ENCODE peak calls at places on chromosomes 7 and 10, in ten cellular contexts. One of them, this sample, is unnamed.
A peak's percentile ranks its signal among the peaks of the same experiment; 100 is the strongest.

GRCh38 chr10:117170244-117170643 is 27.0 kb upstream of the KCNK18 start:
- DNase-seq in NB4: no peak
- DNase-seq in adrenal gland: no peak
- DNase-seq in GM12878: no peak
- DNase-seq in A549: no peak
- DNase-seq in uterus: no peak
- DNase-seq in ovary: no peak
- DNase-seq in stomach: no peak
- DNase-seq in breast epithelium: no peak
- DNase-seq in heart left ventricle: no peak
- DNase-seq in this sample: no peak

GRCh38 chr10:131554821-131555220 is 243.3 kb upstream of the TCERG1L start:
- DNase-seq in stomach: peak; percentile 11
- DNase-seq in adrenal gland: no peak
- DNase-seq in heart left ventricle: no peak
- DNase-seq in GM12878: no peak
- DNase-seq in NB4: no peak
- DNase-seq in uterus: no peak
- DNase-seq in A549: no peak
- DNase-seq in breast epithelium: no peak
- DNase-seq in ovary: no peak
- DNase-seq in this sample: no peak

GRCh38 chr7:30306977-30307376 is 22.6 kb downstream of the ZNRF2 start:
- DNase-seq in stomach: no peak
- DNase-seq in breast epithelium: no peak
- DNase-seq in adrenal gland: no peak
- DNase-seq in uterus: no peak
- DNase-seq in A549: no peak
- DNase-seq in NB4: no peak
- DNase-seq in GM12878: no peak
- DNase-seq in heart left ventricle: no peak
- DNase-seq in ovary: no peak
- DNase-seq in this sample: no peak

GRCh38 chr7:16060492-16060891 is 360.8 kb downstream of the CRPPA start:
- DNase-seq in uterus: no peak
- DNase-seq in breast epithelium: no peak
- DNase-seq in adrenal gland: no peak
- DNase-seq in NB4: no peak
- DNase-seq in A549: no peak
- DNase-seq in GM12878: no peak
- DNase-seq in heart left ventricle: no peak
- DNase-seq in stomach: no peak
- DNase-seq in ovary: no peak
- DNase-seq in this sample: no peak

GRCh38 chr7:39453743-39454355 is 112.4 kb upstream of the YAE1 start:
- DNase-seq in adrenal gland: peak; percentile 73
- DNase-seq in breast epithelium: no peak
- DNase-seq in ovary: no peak
- DNase-seq in A549: peak; percentile 25
- DNase-seq in NB4: peak; percentile 79
- DNase-seq in heart left ventricle: no peak
- DNase-seq in GM12878: peak; percentile 23
- DNase-seq in stomach: peak; percentile 43
- DNase-seq in uterus: no peak
- DNase-seq in this sample: no peak

GRCh38 chr10:110684800-110685446 is 40.8 kb downstream of the RBM20 start:
- DNase-seq in ovary: no peak
- DNase-seq in uterus: no peak
- DNase-seq in stomach: no peak
- DNase-seq in breast epithelium: no peak
- DNase-seq in GM12878: no peak
- DNase-seq in A549: no peak
- DNase-seq in adrenal gland: no peak
- DNase-seq in NB4: no peak
- DNase-seq in heart left ventricle: peak; percentile 56
- DNase-seq in this sample: no peak

GRCh38 chr7:105389090-105389650 is 449 bp upstream of the SRPK2 start:
- DNase-seq in heart left ventricle: no peak
- DNase-seq in NB4: peak; percentile 72
- DNase-seq in A549: peak; percentile 89
- DNase-seq in uterus: peak; percentile 39
- DNase-seq in ovary: peak; percentile 45
- DNase-seq in GM12878: no peak
- DNase-seq in adrenal gland: peak; percentile 67
- DNase-seq in breast epithelium: no peak
- DNase-seq in stomach: peak; percentile 57
- DNase-seq in this sample: peak; percentile 23

GRCh38 chr7:87000344-87000743 is 59.1 kb downstream of the ELAPOR2 start:
- DNase-seq in breast epithelium: no peak
- DNase-seq in uterus: no peak
- DNase-seq in ovary: no peak
- DNase-seq in stomach: no peak
- DNase-seq in adrenal gland: no peak
- DNase-seq in heart left ventricle: no peak
- DNase-seq in NB4: no peak
- DNase-seq in GM12878: no peak
- DNase-seq in A549: no peak
- DNase-seq in this sample: no peak

GRCh38 chr10:72171175-72171630 is 44.6 kb upstream of the ANAPC16 start:
- DNase-seq in A549: peak; percentile 69
- DNase-seq in adrenal gland: peak; percentile 70
- DNase-seq in NB4: peak; percentile 9
- DNase-seq in breast epithelium: peak; percentile 59
- DNase-seq in ovary: no peak
- DNase-seq in heart left ventricle: no peak
- DNase-seq in uterus: no peak
- DNase-seq in GM12878: no peak
- DNase-seq in stomach: peak; percentile 70
- DNase-seq in this sample: no peak

GRCh38 chr7:151731022-151731441 is 145.9 kb downstream of the PRKAG2 start:
- DNase-seq in ovary: no peak
- DNase-seq in GM12878: no peak
- DNase-seq in heart left ventricle: no peak
- DNase-seq in stomach: no peak
- DNase-seq in breast epithelium: no peak
- DNase-seq in uterus: no peak
- DNase-seq in adrenal gland: no peak
- DNase-seq in A549: no peak
- DNase-seq in NB4: no peak
- DNase-seq in this sample: no peak

DNA sequence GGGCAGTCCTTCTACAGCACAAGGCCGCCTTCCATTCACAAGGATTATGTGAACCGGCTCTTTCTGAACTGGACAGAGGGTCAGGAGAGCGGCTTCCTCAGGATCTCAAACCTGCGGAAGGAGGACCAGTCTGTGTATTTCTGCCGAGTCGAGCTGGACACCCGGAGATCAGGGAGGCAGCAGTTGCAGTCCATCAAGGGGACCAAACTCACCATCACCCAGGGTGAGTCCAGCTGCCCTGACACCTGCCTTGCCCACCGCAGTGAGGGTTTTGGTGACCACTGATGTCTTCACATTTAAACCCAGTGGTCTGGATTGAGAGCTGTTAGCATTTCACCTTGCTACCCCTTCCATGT is 918 bp downstream of the PILRB start:
- DNase-seq in uterus: no peak
- DNase-seq in heart left ventricle: no peak
- DNase-seq in stomach: no peak
- DNase-seq in ovary: no peak
- DNase-seq in NB4: no peak
- DNase-seq in GM12878: no peak
- DNase-seq in A549: no peak
- DNase-seq in adrenal gland: no peak
- DNase-seq in breast epithelium: no peak
- DNase-seq in this sample: no peak
- H3K4me3 ChIP-seq in uterus: no peak overlapping the region
- H3K4me3 ChIP-seq in heart left ventricle: no peak overlapping the region
- H3K4me3 ChIP-seq in stomach: no peak overlapping the region
- H3K4me3 ChIP-seq in ovary: no peak overlapping the region
- H3K4me3 ChIP-seq in NB4: no peak overlapping the region
- H3K4me3 ChIP-seq in GM12878: no peak overlapping the region
- H3K4me3 ChIP-seq in A549: no peak overlapping the region
- H3K4me3 ChIP-seq in adrenal gland: no peak overlapping the region
- H3K4me3 ChIP-seq in breast epithelium: no peak overlapping the region
- H3K4me3 ChIP-seq in this sample: no peak overlapping the region

GRCh38 chr10:63241898-63242297 is 108.8 kb downstream of the NRBF2 start:
- DNase-seq in A549: no peak
- DNase-seq in stomach: no peak
- DNase-seq in NB4: peak; percentile 55
- DNase-seq in ovary: no peak
- DNase-seq in heart left ventricle: no peak
- DNase-seq in GM12878: no peak
- DNase-seq in uterus: no peak
- DNase-seq in breast epithelium: no peak
- DNase-seq in adrenal gland: no peak
- DNase-seq in this sample: no peak

GRCh38 chr10:63236113-63236935 is 103.2 kb downstream of the NRBF2 start:
- DNase-seq in breast epithelium: no peak
- DNase-seq in stomach: no peak
- DNase-seq in adrenal gland: no peak
- DNase-seq in GM12878: no peak
- DNase-seq in uterus: no peak
- DNase-seq in NB4: peak; percentile 90
- DNase-seq in heart left ventricle: no peak
- DNase-seq in ovary: no peak
- DNase-seq in A549: peak; percentile 65
- DNase-seq in this sample: no peak

GRCh38 chr10:63237396-63237795 is 104.3 kb downstream of the NRBF2 start:
- DNase-seq in adrenal gland: no peak
- DNase-seq in uterus: no peak
- DNase-seq in ovary: no peak
- DNase-seq in A549: no peak
- DNase-seq in breast epithelium: no peak
- DNase-seq in GM12878: no peak
- DNase-seq in NB4: no peak
- DNase-seq in heart left ventricle: no peak
- DNase-seq in stomach: no peak
- DNase-seq in this sample: no peak

GRCh38 chr10:63246361-63246760 is 113.2 kb downstream of the NRBF2 start:
- DNase-seq in heart left ventricle: no peak
- DNase-seq in A549: no peak
- DNase-seq in uterus: no peak
- DNase-seq in breast epithelium: no peak
- DNase-seq in GM12878: no peak
- DNase-seq in stomach: no peak
- DNase-seq in adrenal gland: no peak
- DNase-seq in NB4: no peak
- DNase-seq in ovary: no peak
- DNase-seq in this sample: no peak

DNA sequence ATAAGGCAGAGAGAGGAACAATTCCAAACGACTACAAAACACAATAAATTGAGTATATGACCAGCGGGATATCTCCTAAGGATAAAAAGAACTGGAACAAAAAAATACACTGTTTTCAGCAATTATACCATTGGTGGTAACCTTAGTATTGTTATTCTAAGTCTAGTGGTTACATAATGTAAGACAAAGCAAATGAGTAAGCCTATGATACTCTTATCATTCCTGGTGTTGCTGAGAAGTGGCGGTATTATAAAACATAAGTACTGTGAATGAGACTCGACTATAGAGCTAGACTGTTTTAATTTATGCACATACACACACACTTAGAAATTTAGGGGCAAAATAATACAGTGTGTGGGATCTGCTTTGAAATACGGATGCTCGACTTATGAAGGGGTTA is 107.7 kb downstream of the NRBF2 start:
- DNase-seq in GM12878: no peak
- DNase-seq in uterus: no peak
- DNase-seq in ovary: no peak
- DNase-seq in A549: no peak
- DNase-seq in stomach: no peak
- DNase-seq in NB4: no peak
- DNase-seq in heart left ventricle: no peak
- DNase-seq in adrenal gland: no peak
- DNase-seq in breast epithelium: no peak
- DNase-seq in this sample: no peak
- TF ChIP-seq POLR2A in GM12878: no peak
- TF ChIP-seq POLR2A in uterus: no peak
- TF ChIP-seq POLR2A in ovary: no peak
- TF ChIP-seq POLR2A in A549: no peak
- TF ChIP-seq POLR2A in stomach: no peak
- TF ChIP-seq POLR2A in NB4: no peak
- TF ChIP-seq POLR2A in heart left ventricle: no peak
- TF ChIP-seq POLR2A in adrenal gland: no peak
- TF ChIP-seq POLR2A in breast epithelium: no peak
- TF ChIP-seq POLR2A in this sample: no peak

GRCh38 chr10:63627881-63628296 is 106.7 kb downstream of the REEP3 start:
- DNase-seq in stomach: no peak
- DNase-seq in heart left ventricle: no peak
- DNase-seq in A549: no peak
- DNase-seq in uterus: no peak
- DNase-seq in GM12878: no peak
- DNase-seq in adrenal gland: no peak
- DNase-seq in ovary: no peak
- DNase-seq in breast epithelium: no peak
- DNase-seq in NB4: peak; percentile 55
- DNase-seq in this sample: no peak
- H3K4me3 ChIP-seq in stomach: no peak overlapping the region
- H3K4me3 ChIP-seq in heart left ventricle: no peak overlapping the region
- H3K4me3 ChIP-seq in A549: no peak overlapping the region
- H3K4me3 ChIP-seq in uterus: no peak overlapping the region
- H3K4me3 ChIP-seq in GM12878: peak overlapping the region; percentile 87
- H3K4me3 ChIP-seq in adrenal gland: no peak overlapping the region
- H3K4me3 ChIP-seq in ovary: no peak overlapping the region
- H3K4me3 ChIP-seq in breast epithelium: no peak overlapping the region
- H3K4me3 ChIP-seq in NB4: peak overlapping the region; percentile 77
- H3K4me3 ChIP-seq in this sample: no peak overlapping the region

GRCh38 chr10:17229717-17229966 is 1.6 kb downstream of the VIM start:
- DNase-seq in heart left ventricle: no peak
- DNase-seq in stomach: no peak
- DNase-seq in breast epithelium: no peak
- DNase-seq in uterus: no peak
- DNase-seq in ovary: no peak
- DNase-seq in A549: no peak
- DNase-seq in NB4: no peak
- DNase-seq in adrenal gland: peak; percentile 67
- DNase-seq in GM12878: no peak
- DNase-seq in this sample: no peak

GRCh38 chr10:17229967-17230682 is 2.1 kb downstream of the VIM start:
- DNase-seq in uterus: peak; percentile 81
- DNase-seq in ovary: peak; percentile 81
- DNase-seq in stomach: peak; percentile 82
- DNase-seq in heart left ventricle: peak; percentile 85
- DNase-seq in A549: peak; percentile 51
- DNase-seq in adrenal gland: peak; percentile 89
- DNase-seq in NB4: peak; percentile 89
- DNase-seq in GM12878: peak; percentile 73
- DNase-seq in breast epithelium: peak; percentile 75
- DNase-seq in this sample: peak; percentile 82

GRCh38 chr10:17227367-17228080 is 517 bp upstream of the VIM start:
- DNase-seq in stomach: no peak
- DNase-seq in breast epithelium: no peak
- DNase-seq in NB4: peak; percentile 42
- DNase-seq in ovary: no peak
- DNase-seq in GM12878: peak; percentile 63
- DNase-seq in uterus: no peak
- DNase-seq in A549: no peak
- DNase-seq in adrenal gland: no peak
- DNase-seq in heart left ventricle: no peak
- DNase-seq in this sample: no peak

GRCh38 chr10:17228081-17229015 is at the start of gene VIM:
- DNase-seq in uterus: peak; percentile 92
- DNase-seq in NB4: peak; percentile 95
- DNase-seq in ovary: peak; percentile 96
- DNase-seq in breast epithelium: peak; percentile 76
- DNase-seq in stomach: peak; percentile 73
- DNase-seq in adrenal gland: peak; percentile 93
- DNase-seq in A549: peak; percentile 87
- DNase-seq in GM12878: peak; percentile 69
- DNase-seq in heart left ventricle: peak; percentile 89
- DNase-seq in this sample: peak; percentile 92

GRCh38 chr10:17229016-17229716 is 1.1 kb downstream of the VIM start:
- DNase-seq in breast epithelium: peak; percentile 75
- DNase-seq in heart left ventricle: peak; percentile 92
- DNase-seq in GM12878: no peak
- DNase-seq in A549: peak; percentile 85
- DNase-seq in uterus: peak; percentile 93
- DNase-seq in stomach: peak; percentile 73
- DNase-seq in ovary: peak; percentile 95
- DNase-seq in NB4: peak; percentile 84
- DNase-seq in adrenal gland: peak; percentile 88
- DNase-seq in this sample: peak; percentile 91
- TF ChIP-seq POLR2A in breast epithelium: no peak
- TF ChIP-seq POLR2A in heart left ventricle: peak; percentile 83
- TF ChIP-seq POLR2A in GM12878: peak; percentile 85
- TF ChIP-seq POLR2A in A549: peak; percentile 99
- TF ChIP-seq POLR2A in uterus: peak; percentile 33
- TF ChIP-seq POLR2A in stomach: no peak
- TF ChIP-seq POLR2A in ovary: peak; percentile 93
- TF ChIP-seq POLR2A in NB4: peak; percentile 94
- TF ChIP-seq POLR2A in adrenal gland: peak; percentile 60
- TF ChIP-seq POLR2A in this sample: no peak

This sample was measured in lower leg skin.